ENCODE peak calls at places on chromosome 12, in five cellular contexts. F, K, C, N and S are unnamed samples.

GRCh38 chr12:75881910-75882309 is 149.7 kb downstream of the PHLDA1 start:
- DNase-seq in F (no peak), K (no peak), C (no peak), N (no peak), S (no peak)

GRCh38 chr12:100199347-100200136 is 1.1 kb upstream of the ACTR6 start:
- DNase-seq in F (peak; percentile 81), K (peak; percentile 21), C (peak; percentile 88), N (peak; percentile 85), S (peak; percentile 31)

GRCh38 chr12:4809013-4809448 is 88.8 kb downstream of the GALNT8 start:
- DNase-seq in F (peak; percentile 43), K (no peak), C (no peak), N (no peak), S (no peak)

GRCh38 chr12:66555113-66555512 is 123.8 kb downstream of the GRIP1 start:
- DNase-seq in F (no peak), K (no peak), C (no peak), N (peak; percentile 12), S (peak; percentile 48)

GRCh38 chr12:113120670-113121370 is 14.7 kb downstream of the RASAL1 start:
- DNase-seq in F (no peak), K (no peak), C (no peak), N (no peak), S (peak; percentile 67)

GRCh38 chr12:104280703-104281458 is 22.7 kb upstream of the EID3 start:
- DNase-seq in F (no peak), K (peak; percentile 72), C (no peak), N (peak; percentile 85), S (no peak)

GRCh38 chr12:39123580-39123979 is 218.2 kb upstream of the CPNE8 start:
- DNase-seq in F (no peak), K (no peak), C (no peak), N (no peak), S (no peak)

GRCh38 chr12:90712671-90713070 is 242.3 kb downstream of the CCER1 start:
- DNase-seq in F (no peak), K (no peak), C (no peak), N (no peak), S (no peak)

GRCh38 chr12:66144796-66145754 is 14.5 kb upstream of the LLPH start:
- DNase-seq in F (peak; percentile 44), K (peak; percentile 48), C (no peak), N (peak; percentile 95), S (peak; percentile 70)

GRCh38 chr12:107152331-107152730 is 59.0 kb upstream of the CRY1 start:
- DNase-seq in F (no peak), K (no peak), C (no peak), N (no peak), S (no peak)

GRCh38 chr12:132353811-132354210 is 24.4 kb upstream of the GALNT9 start:
- DNase-seq in F (no peak), K (no peak), C (peak; percentile 39), N (no peak), S (no peak)

GRCh38 chr12:57010627-57011224 is 4.4 kb upstream of the ZBTB39 start:
- DNase-seq in F (no peak), K (no peak), C (no peak), N (no peak), S (no peak)

GRCh38 chr12:57477710-57478681 is 1.7 kb downstream of the ARHGAP9 start:
- DNase-seq in F (peak; percentile 68), K (no peak), C (peak; percentile 79), N (peak; percentile 82), S (no peak)

GRCh38 chr12:84079621-84080020 is 833.0 kb downstream of the SLC6A15 start:
- DNase-seq in F (no peak), K (no peak), C (no peak), N (no peak), S (no peak)